ENCODE peak calls at places on chromosomes 16 and 17, in ten cellular contexts. C is stomach, Z is upper lobe of left lung, F is prostate gland, R is breast epithelium, S is endothelial cell of umbilical vein, V is transverse colon, X is spleen, E is HCT116, W is sigmoid colon. J is an unnamed sample.

GRCh38 chr17:81918762-81919545 is 978 bp upstream of the SIRT7 start:
- DNase-seq in V (peak; percentile 85), S (no peak), R (no peak), F (peak; percentile 54), C (peak; percentile 79), W (no peak), E (no peak), X (no peak), Z (peak; percentile 74), J (no peak)

GRCh38 chr16:84062734-84063640 is 20.4 kb upstream of the SLC38A8 start:
- DNase-seq in F (peak; percentile 51), W (peak; percentile 84), C (peak; percentile 76), E (peak; percentile 52), V (peak; percentile 70), Z (peak; percentile 87), X (peak; percentile 90), R (no peak), S (peak; percentile 73), J (no peak)

GRCh38 chr17:49450735-49451134 is 36.1 kb upstream of the PHB1 start:
- DNase-seq in S (no peak), W (no peak), V (no peak), C (no peak), E (no peak), X (no peak), Z (no peak), F (no peak), R (no peak), J (no peak)

GRCh38 chr17:29570521-29570920 is 2.0 kb downstream of the TP53I13 start:
- DNase-seq in C (peak; percentile 49), X (peak; percentile 46), S (no peak), V (peak; percentile 49), E (no peak), Z (no peak), W (peak; percentile 66), R (peak; percentile 42), F (no peak), J (no peak)

GRCh38 chr16:68764866-68765265 is 27.8 kb downstream of the CDH1 start:
- DNase-seq in R (no peak), F (no peak), V (no peak), S (no peak), X (no peak), E (no peak), W (no peak), C (no peak), Z (no peak), J (no peak)

GRCh38 chr17:20266806-20267458 is 200.4 kb downstream of the LGALS9B start:
- DNase-seq in C (no peak), X (no peak), F (no peak), W (no peak), E (no peak), R (no peak), S (no peak), Z (peak; percentile 21), V (no peak), J (no peak)

GRCh38 chr17:187130-187529 is 5.7 kb upstream of the DOC2B start:
- DNase-seq in Z (no peak), W (no peak), C (no peak), S (no peak), F (no peak), R (no peak), E (no peak), X (peak; percentile 10), V (no peak), J (no peak)

GRCh38 chr17:35700157-35700556 is 31.3 kb upstream of the RASL10B start:
- DNase-seq in E (no peak), F (no peak), W (no peak), X (no peak), C (no peak), S (no peak), V (no peak), Z (no peak), R (no peak), J (no peak)

GRCh38 chr17:915416-916201 is 64.0 kb downstream of the NXN start:
- DNase-seq in F (no peak), X (no peak), S (peak; percentile 94), V (no peak), R (no peak), W (no peak), Z (no peak), E (no peak), C (no peak), J (no peak)

GRCh38 chr17:38591759-38592241 is 14.0 kb downstream of the SRCIN1 start:
- DNase-seq in E (no peak), C (no peak), Z (no peak), W (no peak), X (no peak), F (no peak), S (no peak), V (no peak), R (no peak), J (no peak)

GRCh38 chr17:77506371-77506991 is 365.7 kb downstream of the SEC14L1 start:
- DNase-seq in S (no peak), F (no peak), V (no peak), Z (peak; percentile 71), C (no peak), E (no peak), R (no peak), X (peak; percentile 54), W (peak; percentile 63), J (no peak)

GRCh38 chr17:48148029-48148759 is 40.6 kb downstream of the SNX11 start:
- DNase-seq in Z (no peak), V (no peak), E (no peak), X (no peak), R (no peak), W (no peak), F (no peak), S (no peak), C (no peak), J (no peak)

GRCh38 chr17:65134035-65134434 is 3.1 kb upstream of the RGS9 start:
- DNase-seq in Z (no peak), R (no peak), W (no peak), S (no peak), X (no peak), V (no peak), C (no peak), F (no peak), E (no peak), J (no peak)

GRCh38 chr17:41657936-41658335 is 30.7 kb upstream of the EIF1 start:
- DNase-seq in S (no peak), X (peak; percentile 51), C (no peak), E (no peak), V (no peak), F (no peak), Z (no peak), R (no peak), W (no peak), J (no peak)

GRCh38 chr17:41656249-41657023 is 32.1 kb upstream of the KRT17 start:
- DNase-seq in W (no peak), R (no peak), C (no peak), Z (no peak), E (no peak), S (no peak), V (no peak), X (peak; percentile 65), F (no peak), J (no peak)

GRCh38 chr17:41657164-41657754 is 31.4 kb upstream of the EIF1 start:
- DNase-seq in Z (no peak), F (no peak), V (no peak), C (no peak), R (no peak), S (no peak), E (no peak), X (peak; percentile 56), W (no peak), J (no peak)

GRCh38 chr17:41660221-41660711 is 28.4 kb upstream of the EIF1 start:
- DNase-seq in F (no peak), Z (no peak), X (no peak), W (no peak), E (no peak), S (no peak), R (no peak), V (no peak), C (no peak), J (no peak)

DNA sequence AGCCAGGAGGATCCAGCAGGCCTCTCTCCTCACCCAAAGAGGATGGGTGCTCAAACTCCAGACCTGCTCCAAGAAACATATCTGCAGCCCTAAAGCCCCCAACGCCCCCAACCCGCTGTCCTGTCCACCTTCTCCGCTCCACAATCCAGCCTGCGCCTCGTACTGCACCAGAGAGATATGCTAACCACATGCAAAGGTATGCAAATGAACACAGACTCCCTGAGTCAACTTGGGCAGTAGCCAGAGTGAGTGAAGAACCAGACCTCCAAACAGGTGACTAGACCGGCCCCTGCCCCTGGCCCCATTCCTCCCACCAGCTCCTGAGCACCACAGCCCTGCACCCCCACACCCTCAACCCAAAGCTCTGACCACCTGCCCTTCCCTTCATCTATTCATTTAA is 28.9 kb upstream of the EIF1 start:
- DNase-seq in W (no peak), X (no peak), R (no peak), F (no peak), S (no peak), V (no peak), E (no peak), Z (no peak), C (no peak), J (no peak)
- TF ChIP-seq CTCF in W (no peak), X (no peak), R (no peak), F (no peak), S (no peak), V (no peak), E (no peak), Z (no peak), C (no peak), J (no peak)

GRCh38 chr17:15999974-16000827 is 577 bp downstream of the TTC19 start:
- DNase-seq in C (no peak), V (no peak), X (no peak), W (peak; percentile 75), E (no peak), S (peak; percentile 45), F (peak; percentile 17), Z (no peak), R (no peak), J (no peak)
- TF ChIP-seq POLR2AphosphoS5 in C (no peak), V (no peak), X (no peak), W (peak; percentile 10), E (no peak), S (no peak), F (peak; percentile 15), Z (no peak), R (peak; percentile 11), J (no peak)

GRCh38 chr16:47461598-47462266 is 601 bp downstream of the PHKB start:
- DNase-seq in W (no peak), S (peak; percentile 71), R (no peak), V (peak; percentile 26), X (no peak), E (peak; percentile 40), C (no peak), Z (no peak), F (peak; percentile 27), J (no peak)
- TF ChIP-seq CTCF in W (no peak), S (no peak), R (no peak), V (no peak), X (no peak), E (no peak), C (no peak), Z (peak; percentile 10), F (no peak), J (no peak)

DNA sequence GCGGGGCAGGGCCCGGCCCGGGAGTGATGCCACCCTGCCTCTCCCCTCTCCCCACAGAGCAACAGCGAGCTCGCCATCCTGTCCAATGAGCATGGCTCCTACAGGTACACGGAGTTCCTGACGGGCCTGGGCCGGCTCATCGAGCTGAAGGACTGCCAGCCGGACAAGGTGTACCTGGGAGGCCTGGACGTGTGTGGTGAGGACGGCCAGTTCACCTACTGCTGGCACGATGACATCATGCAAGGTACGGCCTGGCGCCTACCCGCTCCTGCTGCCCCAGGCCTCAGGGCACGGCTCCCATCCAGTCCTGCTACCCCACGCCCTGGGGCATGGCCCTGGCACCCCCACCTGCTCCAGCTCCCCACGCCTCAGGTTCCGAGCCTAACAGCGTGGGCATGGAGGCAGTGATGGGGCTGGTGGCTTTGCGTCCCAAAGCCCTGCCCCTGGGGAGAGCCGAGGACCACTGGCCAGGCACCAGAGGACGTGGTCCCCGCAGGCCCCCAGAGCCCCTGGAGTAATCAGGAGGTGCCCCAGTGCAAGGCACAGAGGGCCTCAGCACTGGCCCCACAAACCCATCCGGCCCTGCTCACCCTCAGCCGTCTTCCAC is 38.5 kb downstream of the TSC2 start:
- DNase-seq in R (no peak), E (no peak), S (no peak), W (no peak), X (no peak), Z (peak; percentile 77), C (peak; percentile 36), V (no peak), F (peak; percentile 84), J (no peak)
- TF ChIP-seq POLR2AphosphoS5 in R (no peak), E (no peak), S (no peak), W (no peak), X (no peak), Z (no peak), C (no peak), V (no peak), F (peak; percentile 91), J (no peak)